ENCODE peak calls at places on chromosomes 2 and 18, in nine cellular contexts. U, V, X, H, Y, G, T, F and Q are unnamed samples.

GRCh38 chr2:28618221-28619141 is 122.6 kb downstream of the PLB1 start:
- DNase-seq in U (no peak), V (no peak), X (peak), H (no peak), Y (no peak), G (no peak), T (no peak), F (no peak), Q (no peak)

GRCh38 chr18:79471048-79471447 is 75.3 kb downstream of the NFATC1 start:
- DNase-seq in U (no peak), V (no peak), X (no peak), H (no peak), Y (no peak), G (no peak), T (no peak), F (no peak), Q (no peak)

GRCh38 chr2:30149513-30149912 is 2.7 kb downstream of the YPEL5 start:
- DNase-seq in U (no peak), V (no peak), X (no peak), H (no peak), Y (no peak), G (peak), T (no peak), F (peak), Q (no peak)

GRCh38 chr18:13222371-13223281 is 4.1 kb downstream of the LDLRAD4 start:
- DNase-seq in U (no peak), V (no peak), X (peak), H (no peak), Y (no peak), G (peak), T (no peak), F (no peak), Q (peak)

GRCh38 chr18:75035944-75036343 is 173.0 kb downstream of the PTGR3 start:
- DNase-seq in U (no peak), V (no peak), X (no peak), H (no peak), Y (no peak), G (no peak), T (no peak), F (no peak), Q (no peak)

GRCh38 chr2:62195421-62196277 is at the start of gene B3GNT2:
- DNase-seq in U (peak), V (peak), X (peak), H (peak), Y (peak), G (peak), T (no peak), F (peak), Q (peak)

GRCh38 chr2:236014408-236015131 is 153.6 kb downstream of the GBX2 start:
- DNase-seq in U (no peak), V (no peak), X (no peak), H (peak), Y (no peak), G (no peak), T (no peak), F (no peak), Q (no peak)

GRCh38 chr2:134777593-134777992 is 58.8 kb upstream of the TMEM163 start:
- DNase-seq in U (no peak), V (no peak), X (no peak), H (no peak), Y (no peak), G (no peak), T (no peak), F (no peak), Q (no peak)

GRCh38 chr2:240461471-240462072 is 26.1 kb downstream of the GPC1 start:
- DNase-seq in U (no peak), V (no peak), X (no peak), H (peak), Y (no peak), G (no peak), T (no peak), F (no peak), Q (peak)

GRCh38 chr2:169476459-169476858 is 2.8 kb upstream of the BBS5 start:
- DNase-seq in U (no peak), V (peak), X (peak), H (no peak), Y (no peak), G (no peak), T (no peak), F (no peak), Q (no peak)

GRCh38 chr2:241844831-241845578 is 13.7 kb downstream of the PDCD1 start:
- DNase-seq in U (no peak), V (no peak), X (no peak), H (no peak), Y (no peak), G (no peak), T (no peak), F (no peak), Q (no peak)

GRCh38 chr2:36769106-36769505 is 72.6 kb downstream of the VIT start:
- DNase-seq in U (no peak), V (no peak), X (no peak), H (no peak), Y (no peak), G (no peak), T (no peak), F (no peak), Q (no peak)

GRCh38 chr2:102893870-102894269 is 132.0 kb downstream of the TMEM182 start:
- DNase-seq in U (no peak), V (no peak), X (no peak), H (no peak), Y (no peak), G (no peak), T (no peak), F (no peak), Q (no peak)

GRCh38 chr2:233426619-233427342 is 72.5 kb downstream of the DGKD start:
- DNase-seq in U (no peak), V (no peak), X (peak), H (no peak), Y (no peak), G (peak), T (no peak), F (peak), Q (no peak)

GRCh38 chr2:33250417-33251029 is 225.9 kb upstream of the RASGRP3 start:
- DNase-seq in U (no peak), V (no peak), X (no peak), H (no peak), Y (no peak), G (no peak), T (no peak), F (no peak), Q (no peak)

GRCh38 chr18:7370812-7371211 is 139.9 kb downstream of the LRRC30 start:
- DNase-seq in U (no peak), V (no peak), X (peak), H (no peak), Y (peak), G (peak), T (peak), F (peak), Q (no peak)

GRCh38 chr2:9753276-9753600 is 90.0 kb upstream of the TAF1B start:
- DNase-seq in U (peak), V (peak), X (peak), H (no peak), Y (peak), G (peak), T (no peak), F (peak), Q (no peak)

GRCh38 chr2:112217854-112218253 is 37.0 kb downstream of the ZC3H8 start:
- DNase-seq in U (no peak), V (no peak), X (no peak), H (no peak), Y (no peak), G (no peak), T (no peak), F (no peak), Q (no peak)

GRCh38 chr2:8954990-8955389 is 48.5 kb downstream of the MBOAT2 start:
- DNase-seq in U (no peak), V (no peak), X (no peak), H (no peak), Y (no peak), G (no peak), T (no peak), F (no peak), Q (no peak)

GRCh38 chr2:200089040-200089755 is 133.8 kb downstream of the MAIP1 start:
- DNase-seq in U (no peak), V (no peak), X (no peak), H (no peak), Y (no peak), G (peak), T (no peak), F (peak), Q (no peak)

GRCh38 chr2:172674034-172674967 is 61.3 kb upstream of the RAPGEF4 start:
- DNase-seq in U (no peak), V (no peak), X (no peak), H (peak), Y (no peak), G (peak), T (no peak), F (peak), Q (no peak)

GRCh38 chr18:2847341-2848144 is 737 bp downstream of the EMILIN2 start:
- DNase-seq in U (no peak), V (no peak), X (no peak), H (peak), Y (peak), G (peak), T (no peak), F (peak), Q (peak)

GRCh38 chr2:133837441-133838090 is 269.3 kb upstream of the NCKAP5 start:
- DNase-seq in U (no peak), V (no peak), X (no peak), H (no peak), Y (no peak), G (no peak), T (no peak), F (no peak), Q (no peak)

GRCh38 chr18:7272268-7273049 is 41.6 kb downstream of the LRRC30 start:
- DNase-seq in U (peak), V (peak), X (peak), H (peak), Y (peak), G (peak), T (no peak), F (peak), Q (no peak)

GRCh38 chr18:46034230-46034629 is 37.8 kb downstream of the PSTPIP2 start:
- DNase-seq in U (no peak), V (no peak), X (no peak), H (no peak), Y (no peak), G (peak), T (no peak), F (peak), Q (no peak)

GRCh38 chr2:5981241-5982055 is 289.3 kb downstream of the SOX11 start:
- DNase-seq in U (no peak), V (no peak), X (no peak), H (peak), Y (no peak), G (no peak), T (no peak), F (no peak), Q (peak)

GRCh38 chr2:42095923-42096408 is 48.1 kb downstream of the PKDCC start:
- DNase-seq in U (peak), V (peak), X (peak), H (peak), Y (peak), G (peak), T (no peak), F (peak), Q (no peak)

GRCh38 chr18:9469700-9470099 is 5.6 kb upstream of the RALBP1 start:
- DNase-seq in U (no peak), V (no peak), X (peak), H (no peak), Y (no peak), G (no peak), T (no peak), F (no peak), Q (no peak)

GRCh38 chr18:8364385-8364784 is 244.9 kb upstream of the RAB12 start:
- DNase-seq in U (no peak), V (no peak), X (no peak), H (no peak), Y (no peak), G (no peak), T (no peak), F (no peak), Q (no peak)

GRCh38 chr2:157460384-157460837 is 16.5 kb upstream of the CYTIP start:
- DNase-seq in U (peak), V (no peak), X (peak), H (no peak), Y (no peak), G (peak), T (no peak), F (peak), Q (no peak)

GRCh38 chr18:6284761-6285160 is 129.9 kb downstream of the L3MBTL4 start:
- DNase-seq in U (no peak), V (no peak), X (no peak), H (no peak), Y (no peak), G (no peak), T (no peak), F (no peak), Q (no peak)

GRCh38 chr2:237500681-237501424 is 13.8 kb downstream of the MLPH start:
- DNase-seq in U (peak), V (peak), X (peak), H (no peak), Y (no peak), G (peak), T (no peak), F (peak), Q (no peak)

GRCh38 chr2:174697267-174697666 is 67.0 kb downstream of the CHRNA1 start:
- DNase-seq in U (peak), V (peak), X (peak), H (peak), Y (peak), G (peak), T (no peak), F (peak), Q (peak)

GRCh38 chr18:48637081-48637990 is 98.5 kb downstream of the CTIF start:
- DNase-seq in U (no peak), V (no peak), X (no peak), H (no peak), Y (no peak), G (no peak), T (no peak), F (no peak), Q (peak)

GRCh38 chr2:7692657-7693161 is 775.5 kb downstream of the RNF144A start:
- DNase-seq in U (no peak), V (peak), X (peak), H (no peak), Y (peak), G (peak), T (no peak), F (peak), Q (no peak)

GRCh38 chr18:14925281-14925709 is 177.3 kb downstream of the ANKRD30B start:
- DNase-seq in U (no peak), V (no peak), X (no peak), H (no peak), Y (no peak), G (no peak), T (no peak), F (no peak), Q (no peak)

GRCh38 chr2:11661891-11662435 is 8.0 kb downstream of the NTSR2 start:
- DNase-seq in U (no peak), V (no peak), X (no peak), H (no peak), Y (no peak), G (no peak), T (no peak), F (no peak), Q (no peak)

GRCh38 chr2:80670763-80671162 is 366.2 kb upstream of the LRRTM1 start:
- DNase-seq in U (no peak), V (no peak), X (no peak), H (no peak), Y (no peak), G (no peak), T (no peak), F (no peak), Q (no peak)
- TF ChIP-seq CTCF in U (no peak), V (no peak), X (no peak), H (no peak), Y (no peak), G (no peak), T (no peak), F (no peak), Q (no peak)

GRCh38 chr2:17470855-17471641 is 47.2 kb downstream of the RAD51AP2 start:
- DNase-seq in U (peak), V (no peak), X (peak), H (peak), Y (no peak), G (peak), T (no peak), F (peak), Q (no peak)
- TF ChIP-seq CTCF in U (peak), V (no peak), X (peak), H (peak), Y (no peak), G (peak), T (no peak), F (peak), Q (no peak)

GRCh38 chr2:120740765-120741513 is 5.3 kb downstream of the GLI2 start:
- DNase-seq in U (no peak), V (no peak), X (no peak), H (peak), Y (no peak), G (peak), T (no peak), F (peak), Q (no peak)
- TF ChIP-seq CTCF in U (no peak), V (no peak), X (no peak), H (no peak), Y (no peak), G (peak), T (no peak), F (peak), Q (no peak)

GRCh38 chr2:222572761-222573174 is 83.1 kb downstream of the FARSB start:
- DNase-seq in U (no peak), V (no peak), X (peak), H (no peak), Y (no peak), G (peak), T (no peak), F (peak), Q (no peak)
- TF ChIP-seq CTCF in U (no peak), V (no peak), X (no peak), H (no peak), Y (no peak), G (no peak), T (no peak), F (no peak), Q (no peak)

GRCh38 chr2:158530829-158531228 is 74.1 kb downstream of the PKP4 start:
- DNase-seq in U (no peak), V (no peak), X (no peak), H (no peak), Y (no peak), G (no peak), T (no peak), F (no peak), Q (no peak)
- TF ChIP-seq CTCF in U (no peak), V (no peak), X (no peak), H (no peak), Y (no peak), G (no peak), T (no peak), F (no peak), Q (no peak)